ENCODE peak calls at places on chromosomes 2 and 18, in eight cellular contexts. K, S, O, X, B, C, D and L are unnamed samples.

GRCh38 chr2:215314896-215315295 is 3.0 kb downstream of the ATIC start:
- DNase-seq in B (no peak), D (no peak), K (no peak), O (no peak), S (no peak), C (no peak), X (no peak), L (no peak)

GRCh38 chr18:11411021-11411420 is 198.4 kb upstream of the SLC35G4 start:
- DNase-seq in D (no peak), S (no peak), B (no peak), K (no peak), X (no peak), C (no peak), O (no peak), L (no peak)

GRCh38 chr2:206693399-206694137 is 24.6 kb downstream of the DYTN start:
- DNase-seq in X (no peak), D (peak), S (no peak), K (no peak), C (peak), O (no peak), B (peak), L (peak)

GRCh38 chr2:212330263-212330662 is 208.3 kb downstream of the ERBB4 start:
- DNase-seq in O (no peak), X (no peak), C (no peak), D (no peak), K (no peak), B (no peak), S (no peak), L (no peak)

GRCh38 chr2:206105038-206105437 is 19.1 kb upstream of the INO80D start:
- DNase-seq in C (no peak), K (no peak), B (no peak), O (no peak), D (no peak), S (no peak), X (no peak), L (no peak)

GRCh38 chr2:181780159-181781081 is 100.1 kb upstream of the NEUROD1 start:
- DNase-seq in D (no peak), B (no peak), C (no peak), S (no peak), O (no peak), X (no peak), K (no peak), L (no peak)

GRCh38 chr18:49161627-49162026 is 210.9 kb upstream of the SMAD7 start:
- DNase-seq in D (peak), X (no peak), B (no peak), K (no peak), O (no peak), C (no peak), S (no peak), L (no peak)

GRCh38 chr2:58448065-58448507 is 207.0 kb upstream of the FANCL start:
- DNase-seq in B (peak), O (no peak), S (no peak), X (no peak), C (peak), D (peak), K (no peak), L (peak)

GRCh38 chr2:74536166-74536950 is 6.6 kb downstream of the HTRA2 start:
- DNase-seq in O (no peak), S (no peak), X (no peak), B (no peak), K (no peak), D (no peak), C (no peak), L (no peak)

GRCh38 chr2:11379558-11379957 is 35.1 kb upstream of the ROCK2 start:
- DNase-seq in C (no peak), K (no peak), D (no peak), S (no peak), O (no peak), B (no peak), X (no peak), L (no peak)

GRCh38 chr18:48904086-48904485 is 46.7 kb downstream of the SMAD7 start:
- DNase-seq in X (no peak), S (peak), B (no peak), O (no peak), D (no peak), C (no peak), K (no peak), L (no peak)

DNA sequence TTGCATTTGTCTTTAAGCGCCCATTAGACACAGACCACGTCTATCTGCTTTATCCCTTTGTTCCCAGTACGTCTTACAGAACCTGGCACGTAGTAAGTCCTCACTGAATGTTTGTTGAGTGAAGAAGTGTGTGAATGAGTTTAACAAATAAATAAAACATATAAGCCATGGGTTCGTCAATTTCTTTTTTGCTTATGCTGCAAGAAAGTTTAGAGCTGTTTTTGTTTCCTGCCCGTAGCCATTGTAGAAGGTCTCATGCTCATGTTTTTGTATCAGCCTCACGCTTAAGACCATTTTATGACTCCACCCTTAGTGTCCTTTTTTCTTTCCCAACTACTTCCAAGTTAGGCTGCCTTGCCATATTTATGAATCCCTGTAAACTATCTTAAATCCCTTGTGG is 2.5 kb downstream of the ADD2 start:
- DNase-seq in X (no peak), O (no peak), K (no peak), C (no peak), S (no peak), B (no peak), D (no peak), L (no peak)
- H3K4me3 ChIP-seq in X (no peak), O (no peak), K (no peak), C (no peak), S (no peak), B (no peak), D (no peak), L (no peak)

GRCh38 chr2:99707592-99707991 is 217.8 kb upstream of the REV1 start:
- DNase-seq in D (no peak), X (no peak), K (no peak), C (no peak), S (no peak), B (no peak), O (no peak), L (no peak)
- H3K27ac ChIP-seq in D (no peak), X (no peak), K (peak), C (no peak), S (no peak), B (no peak), O (no peak), L (no peak)

GRCh38 chr2:191014653-191015020 is 666 bp upstream of the STAT1 start:
- DNase-seq in S (peak), O (no peak), B (no peak), X (no peak), K (no peak), D (no peak), C (no peak), L (no peak)
- H3K4me3 ChIP-seq in S (peak), O (peak), B (no peak), X (peak), K (peak), D (peak), C (peak), L (peak)

DNA sequence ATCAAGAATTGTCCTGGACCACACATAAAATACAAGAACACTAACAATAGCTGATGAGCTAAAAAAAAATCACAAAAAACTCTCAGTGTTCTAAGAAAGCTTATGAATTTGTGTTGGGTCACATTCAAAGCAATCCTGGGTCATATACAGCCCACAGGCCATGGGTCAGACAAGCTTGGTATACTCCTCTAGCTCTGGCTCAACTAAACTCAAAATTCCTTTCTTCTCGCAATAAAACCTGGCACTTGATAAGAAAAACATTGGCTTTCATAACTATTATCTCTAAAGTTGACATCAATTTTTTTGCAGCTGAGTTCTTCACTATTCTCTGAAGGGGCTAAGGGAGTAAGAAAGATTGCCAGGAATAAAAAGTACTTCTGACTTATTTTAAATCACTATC is 38.3 kb downstream of the FBXO48 start:
- DNase-seq in B (no peak), S (no peak), C (no peak), K (no peak), D (no peak), X (no peak), O (no peak), L (no peak)
- H3K27ac ChIP-seq in B (no peak), S (no peak), C (no peak), K (no peak), D (no peak), X (no peak), O (no peak), L (peak)

GRCh38 chr18:55863876-55864275 is 275.9 kb upstream of the TCF4 start:
- DNase-seq in O (no peak), X (no peak), K (no peak), B (no peak), C (no peak), S (no peak), D (no peak), L (no peak)
- H3K4me3 ChIP-seq in O (no peak), X (no peak), K (no peak), B (no peak), C (no peak), S (no peak), D (no peak), L (no peak)

GRCh38 chr2:20667151-20667530 is 197 bp downstream of the GDF7 start:
- DNase-seq in S (no peak), X (no peak), C (no peak), O (no peak), K (no peak), D (no peak), B (no peak), L (no peak)

GRCh38 chr2:20667531-20668401 is 822 bp downstream of the GDF7 start:
- DNase-seq in K (no peak), C (no peak), S (no peak), X (no peak), B (no peak), O (no peak), D (no peak), L (no peak)

GRCh38 chr2:20665261-20666113 is 1.5 kb upstream of the GDF7 start:
- DNase-seq in O (no peak), K (no peak), B (no peak), D (no peak), X (no peak), S (no peak), C (no peak), L (no peak)

GRCh38 chr2:20666114-20666363 is 905 bp upstream of the GDF7 start:
- DNase-seq in K (no peak), O (no peak), S (no peak), C (no peak), X (no peak), B (no peak), D (no peak), L (no peak)

DNA sequence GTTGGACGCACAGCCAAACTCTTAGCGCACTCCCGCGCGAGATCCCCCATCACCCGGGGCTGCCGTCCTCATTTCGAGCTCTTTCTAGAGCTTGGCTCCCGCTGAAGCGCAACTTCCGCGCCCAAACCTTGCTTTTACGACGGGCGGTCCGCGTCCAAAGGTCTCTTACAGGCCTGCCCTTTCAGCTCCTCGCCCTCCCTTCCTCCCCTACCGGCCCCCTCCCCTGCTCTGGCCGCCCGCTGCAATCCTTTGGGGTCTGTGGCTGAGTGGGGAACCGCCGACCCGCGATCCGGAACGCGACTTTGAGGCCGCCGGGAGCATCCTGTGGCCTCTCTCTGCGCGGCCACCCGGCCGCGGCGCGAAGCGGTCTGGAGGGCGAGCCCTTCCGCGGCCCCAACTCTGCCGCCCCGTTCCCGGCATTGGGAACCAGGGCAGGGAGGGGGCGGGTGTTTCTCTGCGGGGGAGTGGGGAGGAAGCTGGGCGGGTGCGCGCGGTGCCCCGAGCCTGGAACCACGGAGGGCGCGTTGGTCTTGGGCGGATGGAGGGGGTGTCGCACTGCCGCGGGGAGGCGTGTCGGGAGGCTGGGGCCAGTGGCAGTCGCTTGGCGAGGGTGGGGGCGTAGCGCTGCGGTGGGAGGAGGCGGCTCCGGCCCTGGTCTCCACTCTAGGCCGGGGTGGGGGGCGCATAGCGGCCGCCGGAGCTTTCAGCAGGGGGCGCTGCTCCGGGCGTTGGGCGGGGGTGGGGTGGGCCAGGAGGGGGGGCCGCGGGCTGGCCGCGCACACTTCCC is at the start of gene GDF7:
- DNase-seq in B (no peak), D (no peak), O (peak), K (no peak), C (peak), S (no peak), X (peak), L (peak)
- H3K27ac ChIP-seq in B (no peak), D (no peak), O (no peak), K (no peak), C (no peak), S (no peak), X (no peak), L (no peak)

GRCh38 chr2:225616372-225616771 is 216.9 kb downstream of the NYAP2 start:
- DNase-seq in K (no peak), B (no peak), S (no peak), D (no peak), O (no peak), C (no peak), X (no peak), L (no peak)

GRCh38 chr2:225615514-225615913 is 216.0 kb downstream of the NYAP2 start:
- DNase-seq in X (no peak), O (no peak), D (no peak), C (no peak), K (no peak), B (no peak), S (no peak), L (no peak)

GRCh38 chr2:225616848-225617247 is 217.3 kb downstream of the NYAP2 start:
- DNase-seq in D (no peak), O (no peak), K (no peak), X (no peak), S (no peak), B (no peak), C (no peak), L (no peak)

GRCh38 chr2:225614915-225615314 is 215.4 kb downstream of the NYAP2 start:
- DNase-seq in B (no peak), C (no peak), X (no peak), K (no peak), O (no peak), S (no peak), D (no peak), L (no peak)

GRCh38 chr2:225620227-225620626 is 220.7 kb downstream of the NYAP2 start:
- DNase-seq in K (no peak), O (no peak), S (no peak), X (no peak), D (no peak), B (no peak), C (no peak), L (no peak)
- H3K4me3 ChIP-seq in K (no peak), O (no peak), S (no peak), X (no peak), D (no peak), B (no peak), C (no peak), L (no peak)

DNA sequence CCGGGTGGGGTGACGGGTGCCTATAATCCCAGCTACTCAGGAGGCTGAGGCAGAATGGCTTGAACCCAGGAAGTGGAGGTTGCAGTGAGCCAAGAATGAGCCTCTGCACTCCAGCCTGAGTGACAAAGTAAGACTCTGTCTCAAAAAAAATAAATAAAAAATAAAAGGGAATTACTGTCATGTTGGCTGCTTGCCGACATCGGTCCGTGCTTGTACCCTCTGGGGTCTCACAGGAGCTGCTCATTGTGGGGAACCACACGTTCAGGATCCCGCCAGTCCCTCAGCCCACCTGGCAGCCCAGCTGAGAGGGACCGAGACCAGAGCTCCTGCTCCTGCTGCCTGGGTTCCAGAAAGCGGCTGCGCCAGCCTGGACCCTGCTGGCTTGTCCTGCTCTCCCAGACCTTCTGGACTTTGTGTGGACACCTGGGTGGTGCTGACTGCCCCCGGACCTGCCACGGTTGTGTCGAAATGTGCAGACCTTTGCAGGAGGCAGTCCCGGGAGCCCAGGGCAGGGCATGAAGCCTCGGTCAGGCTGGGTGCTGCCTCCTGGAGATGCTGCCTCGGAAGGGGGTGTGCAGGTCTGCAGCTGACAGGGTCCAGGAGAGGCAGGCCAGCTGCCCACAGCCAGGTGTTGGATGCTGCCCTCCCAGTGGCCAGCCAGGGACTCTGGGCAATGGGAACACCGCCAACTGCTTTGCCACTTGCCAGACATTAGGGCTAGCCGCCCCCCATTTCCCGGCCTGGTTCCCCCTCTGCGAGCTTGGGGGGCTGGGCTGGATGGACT is 16.4 kb downstream of the KLF11 start:
- DNase-seq in S (peak), O (no peak), K (no peak), D (no peak), C (no peak), B (no peak), X (no peak), L (no peak)
- H3K27ac ChIP-seq in S (no peak), O (no peak), K (no peak), D (no peak), C (no peak), B (no peak), X (no peak), L (no peak)